ENCODE peak calls at places on chromosomes 13 and 19, in five cellular contexts. T, B, E, S and H are unnamed samples.
A peak's percentile ranks its signal among the peaks of the same experiment; 100 is the strongest.

GRCh38 chr13:109836629-109837607 is 50.5 kb upstream of the IRS2 start:
- DNase-seq in T (no peak), E (no peak), B (no peak), S (peak; percentile 66), H (no peak)

GRCh38 chr19:58123354-58123753 is 25.3 kb upstream of the ZSCAN18 start:
- DNase-seq in T (no peak), S (no peak), B (no peak), E (no peak), H (no peak)

GRCh38 chr13:62879071-62879470 is 1463.4 kb upstream of the PCDH20 start:
- DNase-seq in E (peak; percentile 33), B (no peak), S (no peak), T (peak; percentile 49), H (peak; percentile 68)

GRCh38 chr13:66811445-66811844 is 418.7 kb downstream of the PCDH9 start:
- DNase-seq in E (no peak), B (no peak), S (no peak), T (no peak), H (no peak)

GRCh38 chr13:24878340-24878739 is 114.4 kb downstream of the RNF17 start:
- DNase-seq in S (no peak), B (no peak), T (no peak), E (no peak), H (no peak)

GRCh38 chr13:71285700-71286099 is 581.3 kb downstream of the DACH1 start:
- DNase-seq in S (no peak), E (peak; percentile 10), B (no peak), T (no peak), H (no peak)

GRCh38 chr13:113410472-113411201 is 42.7 kb downstream of the ADPRHL1 start:
- DNase-seq in B (peak; percentile 44), E (peak; percentile 15), S (peak; percentile 97), T (no peak), H (peak; percentile 79)

GRCh38 chr19:48859711-48860572 is 8.5 kb downstream of the PLEKHA4 start:
- DNase-seq in E (no peak), B (no peak), T (no peak), S (no peak), H (no peak)

GRCh38 chr13:94328336-94329041 is 151.0 kb downstream of the DCT start:
- DNase-seq in T (no peak), E (no peak), B (no peak), S (no peak), H (no peak)

GRCh38 chr19:8510589-8511115 is 3.3 kb downstream of the ZNF414 start:
- DNase-seq in E (no peak), B (no peak), S (no peak), T (no peak), H (no peak)

GRCh38 chr19:5302396-5302795 is 38.2 kb downstream of the PTPRS start:
- DNase-seq in B (no peak), T (no peak), S (no peak), E (no peak), H (no peak)

GRCh38 chr19:40266912-40267600 is 18.1 kb downstream of the AKT2 start:
- DNase-seq in E (no peak), B (peak; percentile 35), T (no peak), S (no peak), H (no peak)

GRCh38 chr19:29860492-29860891 is 48.7 kb downstream of the CCNE1 start:
- DNase-seq in T (no peak), S (no peak), E (no peak), B (no peak), H (no peak)

GRCh38 chr19:30870861-30871260 is 478.4 kb downstream of the TSHZ3 start:
- DNase-seq in E (no peak), B (peak; percentile 55), T (no peak), S (no peak), H (no peak)

GRCh38 chr13:20400774-20401173 is 124.9 kb downstream of the CRYL1 start:
- DNase-seq in B (no peak), E (peak; percentile 22), T (no peak), S (no peak), H (peak; percentile 54)

GRCh38 chr19:50817941-50818858 is 5.4 kb downstream of the KLK1 start:
- DNase-seq in E (peak; percentile 10), B (peak; percentile 70), S (peak; percentile 63), T (no peak), H (no peak)

DNA sequence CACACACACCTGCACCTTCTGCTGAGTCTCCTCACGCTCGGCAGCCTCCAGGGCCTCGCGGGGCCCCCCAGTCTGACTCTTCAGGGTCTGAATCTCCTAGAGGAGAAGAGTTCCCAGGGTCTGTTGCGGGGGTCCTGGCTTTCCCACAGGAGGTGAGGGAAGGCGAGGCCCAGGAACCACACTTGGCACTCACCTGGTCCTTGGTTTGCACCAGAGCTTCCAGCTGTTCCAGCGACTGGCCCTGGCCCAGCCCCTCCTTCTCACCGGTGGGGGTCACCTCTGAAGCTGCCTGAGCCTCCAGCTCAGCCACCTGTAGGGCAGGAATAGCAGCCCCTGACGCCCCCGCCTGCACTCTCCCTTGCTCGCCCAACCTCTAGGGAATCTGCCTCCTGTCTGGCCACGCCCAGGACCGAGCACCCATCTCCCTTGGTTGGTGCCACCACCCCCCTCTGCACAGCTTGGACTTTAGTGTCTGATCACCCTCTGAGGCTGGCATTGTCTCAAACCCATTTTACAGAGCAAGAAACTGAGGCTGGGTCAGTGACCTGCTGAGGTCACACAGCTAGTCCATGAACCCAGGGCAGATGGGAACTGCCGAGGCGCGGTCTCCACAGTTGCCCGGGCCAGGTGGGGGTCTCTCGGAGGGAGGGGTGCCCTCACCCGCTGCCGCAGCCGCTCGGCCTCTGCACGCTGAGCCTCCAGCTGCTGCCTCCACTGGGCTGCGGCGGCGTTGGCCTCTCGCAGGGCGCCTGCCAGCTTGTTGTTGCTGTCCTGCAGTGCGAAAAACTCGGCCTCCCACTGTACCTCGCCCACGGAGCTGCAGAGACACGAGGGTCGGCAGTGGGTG is 9.5 kb downstream of the HOMER3 start:
- DNase-seq in S (peak; percentile 43), B (peak; percentile 64), E (no peak), T (no peak), H (no peak)
- H3K4me3 ChIP-seq in S (no peak overlapping the region), B (no peak overlapping the region), E (no peak overlapping the region), T (no peak overlapping the region), H (no peak overlapping the region)

DNA sequence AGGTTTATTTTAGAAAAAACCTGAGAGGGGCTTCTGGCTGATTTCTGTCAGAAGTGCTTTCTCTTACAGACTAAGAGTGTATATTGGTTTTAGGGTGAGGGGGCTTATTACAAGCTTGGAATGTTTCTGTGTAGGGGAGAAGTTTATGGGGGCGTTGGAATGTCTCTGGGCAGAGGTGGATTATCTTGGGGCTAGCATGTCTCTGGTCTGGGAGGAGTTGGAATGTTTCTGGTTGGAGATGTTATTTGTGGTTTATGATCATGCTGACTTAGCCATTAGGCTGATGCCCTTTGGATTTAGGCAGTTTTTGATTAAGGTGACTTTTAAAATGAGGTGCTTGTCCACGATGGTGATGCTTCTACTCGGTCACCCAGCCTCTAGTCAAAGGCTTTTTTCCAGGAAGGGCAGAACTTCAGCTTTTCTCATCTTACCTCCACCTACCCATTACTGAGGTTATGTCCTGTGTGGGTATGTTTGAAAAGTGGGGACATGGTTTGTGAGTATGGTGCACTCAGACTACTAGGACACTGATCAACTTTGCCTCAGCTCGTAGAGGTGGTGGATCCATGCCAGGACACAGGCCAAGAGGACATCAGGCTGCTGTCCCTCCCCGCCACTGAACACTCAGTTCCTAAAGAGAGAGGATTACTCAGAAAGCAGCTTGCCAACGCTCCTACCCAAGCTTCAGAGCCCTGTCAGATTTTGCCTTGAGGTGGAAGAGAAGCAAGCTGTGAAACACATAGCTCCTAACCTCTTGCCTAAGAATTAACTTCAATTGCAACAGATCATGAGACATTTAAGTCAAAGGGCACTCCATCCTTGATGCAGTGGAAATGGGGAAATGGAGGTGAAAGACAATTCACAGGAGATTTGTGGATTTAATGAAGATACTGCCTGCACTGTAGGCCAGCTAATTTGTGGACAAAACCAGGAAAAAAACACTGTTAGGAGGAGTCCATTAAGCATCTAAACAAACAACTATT is 63.6 kb downstream of the ZNF44 start:
- DNase-seq in S (no peak), T (no peak), B (peak; percentile 62), E (no peak), H (no peak)
- H3K4me3 ChIP-seq in S (no peak overlapping the region), T (no peak overlapping the region), B (no peak overlapping the region), E (no peak overlapping the region), H (no peak overlapping the region)

DNA sequence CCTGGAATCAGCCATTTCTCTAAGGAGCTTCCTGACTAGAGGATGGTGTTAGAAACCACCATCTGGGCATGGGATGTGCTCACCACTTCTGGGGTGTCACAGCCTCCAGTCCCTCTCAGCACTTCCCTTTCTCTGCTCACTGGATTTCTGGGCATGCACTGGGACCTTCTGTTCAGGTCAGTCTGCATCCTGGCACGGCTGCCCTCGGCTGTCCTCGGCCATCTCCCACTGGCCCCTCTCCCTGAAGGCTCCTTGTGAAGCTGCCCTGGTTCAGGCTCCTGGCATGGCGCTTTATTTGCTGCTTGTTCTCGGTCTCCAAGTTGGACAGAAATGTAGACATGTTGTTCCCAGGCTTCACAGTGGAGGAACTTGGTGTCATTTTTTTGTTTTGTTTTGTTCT is 60.0 kb downstream of the TEX29 start:
- DNase-seq in S (peak; percentile 49), T (no peak), E (no peak), B (no peak), H (no peak)
- H3K4me3 ChIP-seq in S (no peak overlapping the region), T (no peak overlapping the region), E (no peak overlapping the region), B (no peak overlapping the region), H (no peak overlapping the region)

GRCh38 chr13:95716231-95716630 is 39.3 kb downstream of the DNAJC3 start:
- DNase-seq in S (no peak), T (no peak), B (no peak), E (no peak), H (no peak)

GRCh38 chr13:95713651-95714050 is 36.7 kb downstream of the DNAJC3 start:
- DNase-seq in E (no peak), T (no peak), S (no peak), B (no peak), H (no peak)

GRCh38 chr13:95709101-95709500 is 32.2 kb downstream of the DNAJC3 start:
- DNase-seq in B (no peak), E (no peak), S (no peak), T (no peak), H (no peak)

GRCh38 chr13:95710313-95710712 is 33.4 kb downstream of the DNAJC3 start:
- DNase-seq in T (no peak), E (peak; percentile 71), B (no peak), S (no peak), H (peak; percentile 46)

GRCh38 chr13:95714142-95714832 is 37.3 kb downstream of the DNAJC3 start:
- DNase-seq in S (no peak), E (peak; percentile 76), B (no peak), T (peak; percentile 80), H (peak; percentile 53)
- H3K4me3 ChIP-seq in S (no peak overlapping the region), E (no peak overlapping the region), B (no peak overlapping the region), T (no peak overlapping the region), H (no peak overlapping the region)

DNA sequence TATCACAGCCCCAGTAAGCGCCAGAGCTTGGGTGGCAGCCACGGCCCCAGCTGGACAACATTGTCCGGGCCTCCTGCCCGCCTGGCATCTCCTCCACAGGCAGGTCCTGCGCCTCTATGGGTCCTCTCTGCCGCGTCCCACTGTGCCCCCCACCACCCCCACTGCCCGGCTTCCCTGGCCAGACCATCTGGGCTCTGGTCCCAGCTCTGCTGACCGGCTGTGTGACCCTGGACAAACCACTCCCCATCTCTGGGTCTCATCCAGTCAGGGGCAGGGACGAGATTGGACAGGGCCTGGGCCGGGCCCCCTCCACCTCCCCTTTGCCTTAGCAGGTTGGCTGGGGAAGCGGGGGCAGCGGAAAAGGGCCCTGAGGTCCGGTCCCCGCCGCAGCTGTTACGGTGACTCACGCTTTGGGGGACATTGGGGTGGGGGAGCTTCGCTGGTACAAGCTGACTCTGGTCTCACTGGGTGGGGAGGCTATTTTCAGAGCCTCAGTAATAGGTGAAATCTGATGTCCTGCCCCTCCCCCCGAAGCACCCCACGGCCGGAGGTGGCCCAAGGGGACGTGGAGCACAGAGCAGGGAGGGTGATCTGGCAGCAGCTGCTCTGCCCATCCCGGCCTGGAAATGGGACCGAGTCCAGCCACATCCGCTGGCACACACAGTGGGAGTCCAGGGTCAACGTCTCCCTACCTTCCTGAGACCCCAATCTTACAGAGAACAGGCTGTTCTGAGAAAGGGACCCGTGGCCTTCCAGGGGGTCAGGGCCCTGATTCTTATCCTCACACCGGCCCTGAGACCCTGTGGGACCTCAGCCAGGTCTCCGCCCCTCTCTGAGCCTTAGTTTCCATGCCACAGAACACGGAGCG is 9.1 kb downstream of the NFIC start:
- DNase-seq in T (no peak), E (peak; percentile 67), B (peak; percentile 95), S (no peak), H (peak; percentile 52)
- H3K4me3 ChIP-seq in T (no peak overlapping the region), E (peak overlapping the region; percentile 12), B (no peak overlapping the region), S (no peak overlapping the region), H (no peak overlapping the region)